ENCODE peak calls at places on chromosomes 2 and 18, in six cellular contexts. F, Y, G, U, S and P are unnamed samples.

GRCh38 chr2:240204431-240205276 is 64.2 kb upstream of the OTOS start:
- DNase-seq in F (no peak), Y (no peak), G (no peak), U (no peak), S (peak), P (no peak)

GRCh38 chr2:239267411-239267941 is 133.3 kb downstream of the HDAC4 start:
- DNase-seq in F (peak), Y (peak), G (peak), U (peak), S (peak), P (no peak)

GRCh38 chr2:68594674-68595492 is 48.5 kb upstream of the PROKR1 start:
- DNase-seq in F (no peak), Y (peak), G (no peak), U (no peak), S (peak), P (no peak)

GRCh38 chr2:162232027-162232426 is 11.2 kb downstream of the FAP start:
- DNase-seq in F (no peak), Y (no peak), G (no peak), U (no peak), S (no peak), P (no peak)

GRCh38 chr18:11500153-11501122 is 109.0 kb upstream of the SLC35G4 start:
- DNase-seq in F (no peak), Y (no peak), G (no peak), U (no peak), S (no peak), P (peak)

GRCh38 chr2:207970138-207970824 is 55.0 kb downstream of the PLEKHM3 start:
- DNase-seq in F (no peak), Y (no peak), G (no peak), U (no peak), S (no peak), P (no peak)

GRCh38 chr2:196758474-196759377 is 40.8 kb downstream of the GTF3C3 start:
- DNase-seq in F (no peak), Y (no peak), G (no peak), U (no peak), S (no peak), P (no peak)

GRCh38 chr18:47996091-47996541 is 65.7 kb upstream of the SMAD2 start:
- DNase-seq in F (no peak), Y (no peak), G (no peak), U (no peak), S (no peak), P (no peak)

GRCh38 chr18:52254367-52254766 is 85.6 kb upstream of the DCC start:
- DNase-seq in F (no peak), Y (no peak), G (no peak), U (no peak), S (no peak), P (no peak)

GRCh38 chr2:237766334-237766733 is 32.2 kb upstream of the RBM44 start:
- DNase-seq in F (no peak), Y (no peak), G (no peak), U (no peak), S (no peak), P (no peak)

GRCh38 chr2:65436825-65437221 is 4.4 kb upstream of the SPRED2 start:
- DNase-seq in F (no peak), Y (peak), G (peak), U (peak), S (no peak), P (no peak)

GRCh38 chr2:105793230-105793975 is 48.7 kb downstream of the NCK2 start:
- DNase-seq in F (no peak), Y (no peak), G (no peak), U (no peak), S (no peak), P (no peak)

GRCh38 chr2:231034291-231034882 is 2.9 kb upstream of the C2orf72 start:
- DNase-seq in F (no peak), Y (no peak), G (no peak), U (no peak), S (no peak), P (no peak)

GRCh38 chr2:11829947-11830707 is 83.7 kb downstream of the LPIN1 start:
- DNase-seq in F (peak), Y (peak), G (peak), U (peak), S (peak), P (peak)

DNA sequence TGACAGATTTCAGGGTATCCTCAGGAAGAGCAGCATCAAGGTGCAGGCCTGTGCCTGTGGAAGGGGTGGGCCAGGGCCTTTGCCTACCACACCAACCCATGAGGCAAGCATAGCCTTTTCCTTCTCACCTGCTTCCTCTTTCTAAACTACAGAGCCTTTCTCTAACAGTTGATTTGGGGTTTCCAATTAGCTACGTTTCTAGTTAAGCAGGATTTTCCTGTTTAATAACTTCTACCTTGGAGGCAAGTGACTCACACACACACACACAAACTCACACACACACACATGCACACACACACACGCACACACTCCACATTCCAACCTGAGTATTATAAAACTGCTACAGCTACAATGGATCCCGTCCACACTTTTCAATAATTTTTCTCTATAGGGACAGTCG is 84.9 kb downstream of the SOX11 start:
- DNase-seq in F (peak), Y (no peak), G (no peak), U (no peak), S (no peak), P (peak)
- TF ChIP-seq POLR2A in F (no peak), Y (no peak), G (no peak), U (no peak), S (no peak), P (no peak)

DNA sequence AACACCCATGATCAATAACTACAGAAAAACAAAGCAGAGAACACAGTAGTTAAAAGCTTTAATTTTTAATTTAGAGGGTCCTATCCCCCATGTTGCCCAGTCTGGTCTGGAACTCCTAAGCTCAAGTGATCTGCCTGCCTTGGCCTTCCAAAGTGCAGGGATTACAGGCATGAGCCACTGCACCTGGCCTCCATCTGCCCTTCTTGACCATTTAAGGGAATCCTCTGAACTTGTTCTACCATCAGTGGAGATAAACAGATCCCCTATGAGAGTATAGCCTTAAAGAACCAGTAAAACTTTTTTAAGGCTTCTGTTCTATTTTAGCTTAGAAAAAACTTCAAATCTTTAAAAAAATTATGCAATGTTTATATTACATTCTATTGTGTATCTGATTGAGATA is 13.5 kb upstream of the ATP5MC3 start:
- DNase-seq in F (no peak), Y (no peak), G (no peak), U (no peak), S (no peak), P (no peak)
- TF ChIP-seq POLR2AphosphoS5 in F (no peak), Y (no peak), G (no peak), U (no peak), S (no peak), P (no peak)

GRCh38 chr2:152432765-152433164 is 97.8 kb downstream of the FMNL2 start:
- DNase-seq in F (no peak), Y (no peak), G (no peak), U (no peak), S (no peak), P (no peak)
- TF ChIP-seq POLR2A in F (no peak), Y (no peak), G (no peak), U (no peak), S (no peak), P (no peak)

GRCh38 chr2:232633413-232634318 is at the start of gene EFHD1:
- DNase-seq in F (peak), Y (peak), G (peak), U (peak), S (peak), P (peak)
- TF ChIP-seq POLR2AphosphoS5 in F (peak), Y (no peak), G (no peak), U (no peak), S (peak), P (peak)

GRCh38 chr2:233692648-233693047 is at the start of gene UGT1A6:
- DNase-seq in F (no peak), Y (no peak), G (no peak), U (no peak), S (no peak), P (no peak)
- TF ChIP-seq POLR2A in F (no peak), Y (no peak), G (no peak), U (no peak), S (no peak), P (no peak)

DNA sequence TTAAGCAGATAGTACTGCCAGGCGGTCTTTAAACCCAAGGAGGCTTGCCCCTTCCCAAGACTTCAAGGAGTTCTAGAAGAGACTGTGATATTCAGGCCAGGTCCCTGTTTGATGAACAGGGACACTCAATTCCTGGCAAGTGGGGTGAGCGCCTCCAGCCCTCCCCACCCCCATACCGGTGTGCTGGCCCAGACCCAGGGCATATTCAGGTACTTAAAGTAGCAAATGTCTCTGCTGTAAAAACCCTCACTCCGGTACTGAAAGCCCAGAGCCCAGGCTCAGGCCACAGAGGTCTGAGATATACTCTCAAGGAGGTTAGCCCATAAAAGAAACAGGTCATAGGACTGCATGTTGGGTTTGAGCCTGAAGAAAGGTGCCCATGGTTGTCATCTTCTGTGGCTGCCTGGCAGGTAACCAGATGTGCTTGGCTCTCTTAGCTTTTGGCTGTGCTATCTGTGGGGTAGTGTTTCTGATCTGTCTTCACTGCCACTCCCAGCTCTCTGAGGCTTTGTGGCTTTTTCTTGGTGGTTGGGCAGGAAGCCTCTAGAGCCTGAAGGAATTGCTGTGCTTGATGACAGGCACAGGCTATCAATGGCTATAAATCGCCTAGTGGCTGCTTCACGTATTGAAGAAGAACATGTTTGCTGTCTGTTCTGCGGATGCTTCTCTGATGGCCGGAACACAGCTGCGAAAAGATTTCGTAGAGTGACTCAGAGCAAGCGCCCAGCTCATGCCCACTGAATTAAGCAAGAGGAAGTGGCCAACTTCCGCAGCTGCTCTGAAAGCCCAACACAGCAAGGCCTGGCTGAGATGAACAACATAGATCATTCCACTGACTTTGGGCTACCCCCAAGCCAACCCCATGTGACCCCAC is 63.3 kb upstream of the ALPP start:
- DNase-seq in F (peak), Y (no peak), G (peak), U (peak), S (peak), P (no peak)
- TF ChIP-seq POLR2AphosphoS5 in F (no peak), Y (no peak), G (no peak), U (no peak), S (no peak), P (no peak)

DNA sequence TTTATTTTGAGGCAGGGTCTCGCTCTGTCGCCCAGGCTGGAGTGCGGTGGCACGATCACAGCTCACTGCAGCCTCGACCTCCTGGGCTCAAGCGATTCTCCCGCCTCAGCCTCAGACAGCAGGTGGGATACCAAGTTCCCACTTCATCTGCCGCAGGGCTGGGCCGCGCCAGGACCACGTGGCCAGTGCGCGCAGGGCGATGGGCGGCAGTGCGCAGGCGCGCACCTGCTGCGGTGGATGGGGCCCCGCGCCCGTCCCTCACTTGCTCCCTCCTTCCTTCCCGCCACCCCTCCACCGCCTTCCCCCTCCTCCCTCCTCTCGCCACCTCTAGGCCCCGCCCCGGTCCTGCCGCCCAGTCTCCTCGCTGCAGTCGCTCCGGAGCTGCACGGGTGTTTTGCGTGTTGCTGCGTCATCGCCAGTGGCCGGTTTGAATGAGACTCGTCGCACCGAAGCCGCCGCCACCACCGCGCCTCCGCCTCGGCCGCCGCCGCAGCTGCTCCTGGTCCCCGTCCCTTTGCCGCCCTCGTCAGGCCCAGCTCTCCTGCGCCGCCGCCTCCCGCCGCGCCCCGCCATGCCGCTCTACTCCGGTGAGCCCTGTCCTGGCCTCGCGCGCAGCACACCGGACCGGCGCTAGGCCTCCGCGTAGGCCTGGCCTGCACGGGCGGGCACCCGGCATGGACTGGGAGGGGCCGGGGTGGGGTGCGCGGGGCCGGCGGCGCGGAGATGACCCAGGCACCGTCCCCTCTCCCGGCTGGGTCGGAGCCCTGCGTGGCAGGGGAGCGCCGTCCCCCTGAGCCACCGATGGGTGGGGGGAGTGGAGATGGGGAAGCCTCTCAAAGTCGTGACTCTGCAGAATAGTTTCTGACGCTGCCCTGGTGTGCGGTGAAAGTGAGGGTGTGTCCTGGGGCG is at the start of gene USP14:
- DNase-seq in F (peak), Y (peak), G (peak), U (peak), S (peak), P (peak)
- TF ChIP-seq POLR2A in F (peak), Y (peak), G (peak), U (no peak), S (no peak), P (no peak)

GRCh38 chr2:81093031-81093430 is 788.5 kb upstream of the LRRTM1 start:
- DNase-seq in F (no peak), Y (no peak), G (no peak), U (no peak), S (no peak), P (no peak)

DNA sequence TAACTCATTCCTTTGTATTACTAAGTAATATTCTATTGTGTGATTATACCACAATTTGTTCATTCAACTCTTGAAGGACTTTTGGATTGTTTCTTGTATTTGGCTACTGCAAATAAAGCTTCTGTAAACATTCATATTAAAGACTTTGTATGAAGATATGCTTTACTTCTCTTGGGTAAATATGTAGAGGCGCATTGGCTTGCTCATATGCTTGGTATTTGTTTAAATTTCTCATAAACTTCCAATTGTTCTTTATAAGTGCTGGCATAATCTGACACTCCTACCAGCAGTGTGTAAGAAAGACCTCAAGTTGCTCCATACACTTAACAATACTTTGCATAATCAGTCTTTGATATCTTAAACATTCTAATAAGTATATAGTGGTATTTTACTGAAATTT is 792.8 kb upstream of the LRRTM1 start:
- DNase-seq in F (no peak), Y (no peak), G (no peak), U (no peak), S (no peak), P (no peak)
- TF ChIP-seq POLR2AphosphoS5 in F (no peak), Y (no peak), G (no peak), U (no peak), S (no peak), P (no peak)

GRCh38 chr2:209423562-209424541 is at the start of gene MAP2:
- DNase-seq in F (peak), Y (peak), G (peak), U (peak), S (peak), P (peak)
- TF ChIP-seq POLR2A in F (peak), Y (no peak), G (no peak), U (no peak), S (no peak), P (no peak)